ENCODE peak calls at places on chromosomes 11 and 22, in seven cellular contexts. I, D, V, U, J, E and H are unnamed samples.

GRCh38 chr11:65919151-65920034 is at the start of gene DRAP1:
- DNase-seq in I (peak; percentile 99), D (peak; percentile 99), V (peak; percentile 100), U (peak; percentile 98), J (peak; percentile 99), E (peak; percentile 93), H (peak; percentile 99)

GRCh38 chr11:47443028-47443700 is 5.8 kb downstream of the RAPSN start:
- DNase-seq in I (peak; percentile 28), D (no peak), V (no peak), U (no peak), J (peak; percentile 59), E (no peak), H (peak; percentile 35)

GRCh38 chr11:96341237-96342130 is 1.5 kb downstream of the MAML2 start:
- DNase-seq in I (peak; percentile 69), D (peak; percentile 60), V (peak; percentile 67), U (peak; percentile 70), J (peak; percentile 56), E (no peak), H (peak; percentile 65)

GRCh38 chr11:47724041-47724729 is 9.0 kb upstream of the AGBL2 start:
- DNase-seq in I (no peak), D (no peak), V (no peak), U (peak; percentile 95), J (no peak), E (peak; percentile 59), H (peak; percentile 16)

GRCh38 chr11:95108671-95109551 is 19.3 kb downstream of the ENDOD1 start:
- DNase-seq in I (peak; percentile 77), D (no peak), V (no peak), U (peak; percentile 8), J (no peak), E (no peak), H (no peak)

GRCh38 chr22:30041475-30041874 is 38.8 kb upstream of the HORMAD2 start:
- DNase-seq in I (no peak), D (no peak), V (no peak), U (no peak), J (no peak), E (no peak), H (no peak)

GRCh38 chr11:122665882-122666281 is 10.4 kb downstream of the UBASH3B start:
- DNase-seq in I (no peak), D (no peak), V (no peak), U (no peak), J (no peak), E (no peak), H (peak; percentile 22)

GRCh38 chr11:104033561-104033960 is 2.9 kb upstream of the DDI1 start:
- DNase-seq in I (no peak), D (no peak), V (no peak), U (peak; percentile 47), J (no peak), E (no peak), H (no peak)

GRCh38 chr11:45331839-45332485 is 45.8 kb upstream of the SYT13 start:
- DNase-seq in I (no peak), D (no peak), V (no peak), U (no peak), J (peak; percentile 41), E (no peak), H (no peak)

GRCh38 chr22:50731811-50732624 is 6.0 kb upstream of the ACR start:
- DNase-seq in I (peak; percentile 61), D (peak; percentile 12), V (peak; percentile 66), U (peak; percentile 40), J (peak; percentile 42), E (peak; percentile 11), H (peak; percentile 45)

GRCh38 chr11:9840460-9841004 is 176.7 kb downstream of the SWAP70 start:
- DNase-seq in I (no peak), D (no peak), V (no peak), U (no peak), J (no peak), E (no peak), H (no peak)

GRCh38 chr11:123474994-123475393 is 44.9 kb downstream of the GRAMD1B start:
- DNase-seq in I (no peak), D (no peak), V (no peak), U (no peak), J (no peak), E (no peak), H (no peak)

GRCh38 chr11:33195391-33196190 is 34.3 kb upstream of the CSTF3 start:
- DNase-seq in I (no peak), D (no peak), V (no peak), U (peak; percentile 28), J (no peak), E (no peak), H (peak; percentile 67)

GRCh38 chr11:1295591-1295990 is 13.8 kb downstream of the TOLLIP start:
- DNase-seq in I (no peak), D (no peak), V (no peak), U (no peak), J (no peak), E (no peak), H (no peak)